ENCODE peak calls at places on chromosomes 2 and 18, in four cellular contexts. N is HCT116, V is HepG2, W is K562. A is an unnamed sample.
A peak's percentile ranks its signal among the peaks of the same experiment; 100 is the strongest.

GRCh38 chr2:63399171-63399570 is 189.1 kb downstream of the WDPCP start:
- DNase-seq in N (no peak), V (no peak), W (no peak), A (no peak)

GRCh38 chr2:128315122-128315828 is 3.4 kb downstream of the HS6ST1 start:
- DNase-seq in V (no peak), N (no peak), W (no peak), A (no peak)

GRCh38 chr2:197008229-197008628 is 81.7 kb upstream of the PGAP1 start:
- DNase-seq in V (no peak), W (no peak), N (no peak), A (no peak)

GRCh38 chr2:187658952-187659525 is 104.8 kb upstream of the TFPI start:
- DNase-seq in N (peak; percentile 21), V (peak; percentile 24), W (peak; percentile 41), A (no peak)

GRCh38 chr18:58054041-58054733 is 10.2 kb downstream of the NEDD4L start:
- DNase-seq in V (peak; percentile 76), N (no peak), W (peak; percentile 45), A (no peak)

GRCh38 chr2:235898766-235899165 is 269.4 kb downstream of the GBX2 start:
- DNase-seq in W (no peak), N (no peak), V (no peak), A (no peak)

GRCh38 chr2:3571284-3571683 is 3.8 kb upstream of the RPS7 start:
- DNase-seq in W (no peak), V (no peak), N (no peak), A (no peak)

GRCh38 chr2:131049150-131049718 is 44.0 kb downstream of the FAM168B start:
- DNase-seq in W (no peak), N (no peak), V (no peak), A (no peak)

GRCh38 chr2:18117592-18117991 is 239.1 kb downstream of the KCNS3 start:
- DNase-seq in N (peak; percentile 13), V (peak; percentile 35), W (peak; percentile 5), A (no peak)

GRCh38 chr18:13376298-13376840 is 157.8 kb downstream of the LDLRAD4 start:
- DNase-seq in V (no peak), W (no peak), N (no peak), A (no peak)

GRCh38 chr2:20356042-20356441 is 5.4 kb upstream of the PUM2 start:
- DNase-seq in V (no peak), W (no peak), N (no peak), A (no peak)

GRCh38 chr2:54638774-54639187 is 84.7 kb upstream of the EML6 start:
- DNase-seq in V (no peak), W (no peak), N (no peak), A (no peak)

GRCh38 chr18:48027401-48027931 is 97.0 kb upstream of the SMAD2 start:
- DNase-seq in V (no peak), N (no peak), W (no peak), A (no peak)

GRCh38 chr2:196845371-196845770 is 36.2 kb upstream of the C2orf66 start:
- DNase-seq in N (no peak), V (no peak), W (no peak), A (no peak)

GRCh38 chr2:236551843-236552542 is 17.6 kb upstream of the ACKR3 start:
- DNase-seq in V (no peak), N (no peak), W (no peak), A (no peak)

GRCh38 chr2:12534646-12535263 is 182.0 kb upstream of the TRIB2 start:
- DNase-seq in N (peak; percentile 12), V (no peak), W (no peak), A (peak; percentile 24)

GRCh38 chr18:38751897-38752296 is 1186.3 kb upstream of the CELF4 start:
- DNase-seq in N (no peak), V (no peak), W (no peak), A (no peak)

GRCh38 chr2:153575171-153575853 is 96.8 kb upstream of the RPRM start:
- DNase-seq in W (no peak), N (no peak), V (no peak), A (no peak)

GRCh38 chr18:59799383-59800015 is 100.3 kb upstream of the PMAIP1 start:
- DNase-seq in W (no peak), N (no peak), V (no peak), A (no peak)

GRCh38 chr2:133422946-133423345 is 145.3 kb downstream of the NCKAP5 start:
- DNase-seq in N (no peak), W (no peak), V (no peak), A (no peak)

GRCh38 chr2:62305421-62306176 is 109.7 kb downstream of the B3GNT2 start:
- DNase-seq in W (peak; percentile 90), N (no peak), V (no peak), A (no peak)

GRCh38 chr2:238461051-238461450 is 34.3 kb downstream of the ASB1 start:
- DNase-seq in N (no peak), V (no peak), W (no peak), A (no peak)

GRCh38 chr2:206154197-206154596 is 5.0 kb downstream of the NDUFS1 start:
- DNase-seq in N (no peak), W (peak; percentile 9), V (peak; percentile 58), A (no peak)

GRCh38 chr2:206145665-206146064 is 13.6 kb downstream of the NDUFS1 start:
- DNase-seq in V (no peak), N (no peak), W (no peak), A (no peak)

GRCh38 chr2:206149330-206149729 is 9.9 kb downstream of the NDUFS1 start:
- DNase-seq in V (no peak), W (no peak), N (no peak), A (no peak)

GRCh38 chr2:206150631-206151030 is 8.6 kb downstream of the NDUFS1 start:
- DNase-seq in V (no peak), N (no peak), W (no peak), A (no peak)

GRCh38 chr2:206150168-206150567 is 9.1 kb downstream of the NDUFS1 start:
- DNase-seq in N (no peak), W (no peak), V (no peak), A (no peak)
- H3K36me3 ChIP-seq in N (peaks cover 24% of the 10 kb centered on the region), W (peaks cover 76% of the 10 kb centered on the region), V (peaks cover 69% of the 10 kb centered on the region), A (peaks cover 42% of the 10 kb centered on the region)

GRCh38 chr18:45109271-45109670 is 428.6 kb downstream of the SETBP1 start:
- DNase-seq in N (no peak), W (no peak), V (no peak), A (no peak)
- TF ChIP-seq TCF7L2 in N (no peak), W (no peak), V (no peak), A (no peak)

GRCh38 chr2:221969830-221970144 is 329.0 kb downstream of the PAX3 start:
- DNase-seq in N (no peak), V (no peak), W (no peak), A (no peak)
- H3K36me3 ChIP-seq in N (no peaks in the 10 kb centered on the region), V (no peaks in the 10 kb centered on the region), W (no peaks in the 10 kb centered on the region), A (no peaks in the 10 kb centered on the region)

GRCh38 chr18:79581406-79581805 is 98.2 kb upstream of the CTDP1 start:
- DNase-seq in V (no peak), N (no peak), W (no peak), A (no peak)

GRCh38 chr18:79580481-79581171 is 99.0 kb upstream of the CTDP1 start:
- DNase-seq in V (no peak), N (no peak), W (no peak), A (no peak)

GRCh38 chr18:79581911-79582310 is 97.7 kb upstream of the CTDP1 start:
- DNase-seq in V (no peak), N (no peak), W (no peak), A (no peak)

GRCh38 chr18:79578396-79579260 is 101.0 kb upstream of the CTDP1 start:
- DNase-seq in N (no peak), W (no peak), V (no peak), A (no peak)

GRCh38 chr18:79579807-79580480 is 99.7 kb upstream of the CTDP1 start:
- DNase-seq in W (no peak), N (no peak), V (no peak), A (no peak)
- TF ChIP-seq TCF7L2 in W (no peak), N (no peak), V (no peak), A (no peak)

GRCh38 chr2:46990231-46990588 is 74.6 kb upstream of the MCFD2 start:
- DNase-seq in W (no peak), V (no peak), N (no peak), A (no peak)

GRCh38 chr2:46989491-46990230 is 74.1 kb upstream of the MCFD2 start:
- DNase-seq in N (no peak), W (no peak), V (no peak), A (no peak)

GRCh38 chr2:46991985-46992384 is 76.4 kb upstream of the MCFD2 start:
- DNase-seq in W (no peak), N (no peak), V (no peak), A (no peak)

GRCh38 chr2:46988230-46988629 is 72.6 kb upstream of the MCFD2 start:
- DNase-seq in V (no peak), W (no peak), N (no peak), A (no peak)

DNA sequence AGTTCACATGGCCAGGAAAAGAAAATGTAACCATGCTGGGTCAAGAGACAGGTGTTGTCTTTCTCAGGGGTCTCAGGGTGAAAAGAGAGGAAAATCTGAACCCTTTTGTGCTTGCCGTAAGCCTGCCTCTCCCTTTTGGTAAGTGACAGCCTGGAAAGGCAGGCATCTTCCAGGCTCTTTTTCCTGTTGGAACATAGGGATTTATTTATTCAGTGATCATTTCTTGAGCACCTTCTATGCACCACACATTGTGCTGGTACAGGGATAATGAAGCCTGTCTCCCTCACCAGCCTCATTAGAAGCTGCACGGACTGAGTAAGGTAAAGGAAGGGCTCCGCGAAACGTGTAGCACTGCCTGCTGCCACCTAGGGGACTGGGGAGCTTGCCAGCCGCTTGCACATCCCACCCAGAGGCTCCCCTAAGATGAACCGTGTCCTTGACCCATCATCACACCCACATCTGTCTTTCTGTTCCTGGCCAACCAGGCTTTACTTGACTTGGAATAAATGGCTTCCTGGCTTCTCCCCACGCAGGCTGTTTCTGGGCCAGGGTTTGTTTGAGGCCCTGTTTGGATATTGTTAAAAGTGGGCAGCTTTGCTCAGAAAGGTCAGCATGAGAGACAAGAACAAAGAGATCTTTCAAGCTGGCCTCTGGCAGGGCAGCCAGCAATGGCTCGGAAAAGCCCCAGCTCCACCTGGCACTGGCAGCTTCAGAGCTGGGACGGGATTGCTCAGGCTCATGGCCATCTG is 73.3 kb upstream of the MCFD2 start:
- DNase-seq in W (no peak), V (peak; percentile 88), N (no peak), A (no peak)
- H3K36me3 ChIP-seq in W (peaks cover 7% of the 10 kb centered on the region), V (peaks cover 38% of the 10 kb centered on the region), N (no peaks in the 10 kb centered on the region), A (no peaks in the 10 kb centered on the region)

DNA sequence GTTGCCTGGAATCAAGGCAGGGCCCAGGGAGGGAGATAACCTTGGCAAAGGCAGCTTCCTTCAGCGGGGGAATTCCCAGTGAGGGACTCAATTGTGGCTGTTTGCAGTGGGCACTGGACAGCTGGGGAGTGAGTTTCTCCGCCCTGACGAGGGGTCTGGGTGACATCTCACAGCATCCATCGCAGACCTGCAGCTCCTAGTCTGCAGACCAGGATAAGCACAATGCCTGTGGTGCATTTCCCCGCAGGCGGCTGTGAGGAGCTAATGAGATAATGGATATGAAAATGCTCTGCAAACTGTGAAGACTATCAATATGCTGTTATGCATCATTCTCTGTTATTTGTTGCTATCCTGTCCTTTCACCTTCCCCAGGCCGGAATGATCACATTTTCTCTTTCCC is 30.0 kb upstream of the CYP1B1 start:
- DNase-seq in W (no peak), N (no peak), V (no peak), A (no peak)
- TF ChIP-seq TCF7L2 in W (no peak), N (no peak), V (no peak), A (no peak)

DNA sequence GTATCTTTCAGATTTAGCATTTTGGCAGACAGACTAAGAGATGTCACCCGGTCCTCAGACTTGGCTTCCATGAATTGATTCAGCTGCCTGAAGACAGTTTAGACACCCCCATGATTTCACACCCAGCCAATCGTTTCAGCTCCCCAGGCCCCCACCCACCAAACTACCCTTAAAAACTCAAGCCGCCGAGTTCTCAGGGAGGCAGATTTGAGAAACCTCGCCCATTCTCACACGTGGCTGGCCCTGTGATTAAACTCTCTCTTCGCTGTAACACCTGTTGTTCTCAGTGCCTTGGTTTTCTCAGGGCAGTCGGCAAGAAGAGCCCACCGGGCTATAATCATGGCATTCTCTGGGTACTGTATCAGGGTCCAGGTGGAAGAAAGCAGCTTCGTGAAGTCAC is 35.2 kb downstream of the UXS1 start:
- DNase-seq in V (no peak), W (no peak), N (no peak), A (no peak)
- H3K36me3 ChIP-seq in V (peaks cover 83% of the 10 kb centered on the region), W (peaks cover 82% of the 10 kb centered on the region), N (peaks cover 25% of the 10 kb centered on the region), A (no peaks in the 10 kb centered on the region)

A was measured in Panc1.